ENCODE peak calls at places on chromosome 18, in five cellular contexts. One of them, this sample, is unnamed.

GRCh38 chr18:24227976-24228660 is 89.3 kb downstream of the CABYR start:
- DNase-seq in upper lobe of left lung: no peak
- DNase-seq in dorsolateral prefrontal cortex: no peak
- DNase-seq in epithelial cell of esophagus: peak
- DNase-seq in breast epithelium: no peak
- DNase-seq in this sample: no peak

GRCh38 chr18:34548973-34549294 is 161.2 kb upstream of the DTNA start:
- DNase-seq in upper lobe of left lung: no peak
- DNase-seq in dorsolateral prefrontal cortex: no peak
- DNase-seq in epithelial cell of esophagus: no peak
- DNase-seq in breast epithelium: no peak
- DNase-seq in this sample: no peak

GRCh38 chr18:74840492-74841167 is 243.0 kb downstream of the ZNF407 start:
- DNase-seq in upper lobe of left lung: no peak
- DNase-seq in dorsolateral prefrontal cortex: no peak
- DNase-seq in epithelial cell of esophagus: peak
- DNase-seq in breast epithelium: no peak
- DNase-seq in this sample: no peak

GRCh38 chr18:47758000-47758399 is 172.5 kb downstream of the SMAD2 start:
- DNase-seq in upper lobe of left lung: no peak
- DNase-seq in dorsolateral prefrontal cortex: no peak
- DNase-seq in epithelial cell of esophagus: peak
- DNase-seq in breast epithelium: no peak
- DNase-seq in this sample: no peak

GRCh38 chr18:13165636-13166423 is 52.7 kb upstream of the LDLRAD4 start:
- DNase-seq in upper lobe of left lung: no peak
- DNase-seq in dorsolateral prefrontal cortex: no peak
- DNase-seq in epithelial cell of esophagus: no peak
- DNase-seq in breast epithelium: no peak
- DNase-seq in this sample: no peak

GRCh38 chr18:70418551-70419311 is 129.9 kb downstream of the SOCS6 start:
- DNase-seq in upper lobe of left lung: no peak
- DNase-seq in dorsolateral prefrontal cortex: no peak
- DNase-seq in epithelial cell of esophagus: no peak
- DNase-seq in breast epithelium: no peak
- DNase-seq in this sample: no peak

GRCh38 chr18:63025251-63025710 is 294.3 kb downstream of the BCL2 start:
- DNase-seq in upper lobe of left lung: no peak
- DNase-seq in dorsolateral prefrontal cortex: no peak
- DNase-seq in epithelial cell of esophagus: peak
- DNase-seq in breast epithelium: peak
- DNase-seq in this sample: no peak

GRCh38 chr18:58669731-58670379 is 1.4 kb upstream of the MALT1 start:
- DNase-seq in upper lobe of left lung: peak
- DNase-seq in dorsolateral prefrontal cortex: no peak
- DNase-seq in epithelial cell of esophagus: peak
- DNase-seq in breast epithelium: no peak
- DNase-seq in this sample: no peak

GRCh38 chr18:44715245-44715644 is 34.6 kb downstream of the SETBP1 start:
- DNase-seq in upper lobe of left lung: no peak
- DNase-seq in dorsolateral prefrontal cortex: no peak
- DNase-seq in epithelial cell of esophagus: peak
- DNase-seq in breast epithelium: peak
- DNase-seq in this sample: no peak

DNA sequence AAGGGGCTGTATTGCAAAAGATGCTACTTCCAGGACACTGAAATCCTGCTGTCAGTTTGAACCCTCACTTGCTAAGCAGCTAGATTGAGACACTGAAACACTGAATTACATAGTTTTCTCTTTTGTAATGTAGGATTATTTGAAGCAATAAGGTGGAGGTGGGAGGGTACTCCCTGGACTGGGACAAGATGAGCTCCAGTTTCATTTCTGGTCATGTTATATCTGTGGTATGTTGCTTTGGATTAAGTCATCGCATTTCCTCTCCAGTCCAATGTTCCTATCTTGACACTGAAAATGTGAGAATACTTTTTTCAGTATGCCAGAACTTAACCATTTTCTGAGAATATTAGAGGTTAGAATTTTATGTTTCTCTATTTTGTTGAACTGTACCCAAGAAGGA is 426.2 kb upstream of the MEX3C start:
- DNase-seq in upper lobe of left lung: no peak
- DNase-seq in dorsolateral prefrontal cortex: no peak
- DNase-seq in epithelial cell of esophagus: peak
- DNase-seq in breast epithelium: no peak
- DNase-seq in this sample: no peak
- TF ChIP-seq CTCF in upper lobe of left lung: no peak
- TF ChIP-seq CTCF in dorsolateral prefrontal cortex: no peak
- TF ChIP-seq CTCF in epithelial cell of esophagus: no peak
- TF ChIP-seq CTCF in breast epithelium: no peak
- TF ChIP-seq CTCF in this sample: no peak

GRCh38 chr18:7940976-7941375 is 373.9 kb downstream of the PTPRM start:
- DNase-seq in upper lobe of left lung: no peak
- DNase-seq in dorsolateral prefrontal cortex: no peak
- DNase-seq in epithelial cell of esophagus: no peak
- DNase-seq in breast epithelium: no peak
- DNase-seq in this sample: no peak

GRCh38 chr18:7941533-7941932 is 374.4 kb downstream of the PTPRM start:
- DNase-seq in upper lobe of left lung: peak
- DNase-seq in dorsolateral prefrontal cortex: no peak
- DNase-seq in epithelial cell of esophagus: peak
- DNase-seq in breast epithelium: peak
- DNase-seq in this sample: no peak

GRCh38 chr18:7946724-7947377 is 379.7 kb downstream of the PTPRM start:
- DNase-seq in upper lobe of left lung: no peak
- DNase-seq in dorsolateral prefrontal cortex: peak
- DNase-seq in epithelial cell of esophagus: peak
- DNase-seq in breast epithelium: no peak
- DNase-seq in this sample: no peak

GRCh38 chr18:7950380-7951143 is 383.4 kb downstream of the PTPRM start:
- DNase-seq in upper lobe of left lung: no peak
- DNase-seq in dorsolateral prefrontal cortex: no peak
- DNase-seq in epithelial cell of esophagus: peak
- DNase-seq in breast epithelium: no peak
- DNase-seq in this sample: no peak

DNA sequence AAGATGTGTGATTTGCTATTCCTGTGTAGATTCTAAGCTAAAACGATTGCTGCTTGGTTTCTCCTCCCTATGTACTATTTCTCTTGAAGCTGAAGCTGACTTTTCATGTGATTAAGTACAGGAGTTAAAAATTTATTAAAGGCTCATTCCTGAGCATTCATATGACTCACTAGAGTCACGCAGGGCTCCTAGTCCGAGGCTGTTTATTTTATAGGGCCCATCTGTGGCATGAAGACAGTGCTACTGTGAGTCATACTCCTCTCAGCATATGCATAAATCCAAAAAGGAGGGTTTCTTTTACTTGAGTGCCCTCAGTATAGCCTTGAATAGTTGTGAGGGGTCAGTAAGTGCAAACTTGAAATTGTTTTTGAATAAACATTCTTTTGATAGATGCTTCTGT is 378.8 kb downstream of the PTPRM start:
- DNase-seq in upper lobe of left lung: no peak
- DNase-seq in dorsolateral prefrontal cortex: no peak
- DNase-seq in epithelial cell of esophagus: peak
- DNase-seq in breast epithelium: no peak
- DNase-seq in this sample: no peak
- H3K4me3 ChIP-seq in upper lobe of left lung: no peak
- H3K4me3 ChIP-seq in dorsolateral prefrontal cortex: no peak
- H3K4me3 ChIP-seq in epithelial cell of esophagus: no peak
- H3K4me3 ChIP-seq in breast epithelium: no peak
- H3K4me3 ChIP-seq in this sample: no peak

GRCh38 chr18:76468345-76469275 is 26.4 kb downstream of the ZNF516 start:
- DNase-seq in upper lobe of left lung: no peak
- DNase-seq in dorsolateral prefrontal cortex: no peak
- DNase-seq in epithelial cell of esophagus: no peak
- DNase-seq in breast epithelium: no peak
- DNase-seq in this sample: no peak
- TF ChIP-seq CTCF in upper lobe of left lung: no peak
- TF ChIP-seq CTCF in dorsolateral prefrontal cortex: no peak
- TF ChIP-seq CTCF in epithelial cell of esophagus: no peak
- TF ChIP-seq CTCF in breast epithelium: no peak
- TF ChIP-seq CTCF in this sample: no peak

GRCh38 chr18:42196651-42197050 is 241.6 kb downstream of the PIK3C3 start:
- DNase-seq in upper lobe of left lung: no peak
- DNase-seq in dorsolateral prefrontal cortex: no peak
- DNase-seq in epithelial cell of esophagus: no peak
- DNase-seq in breast epithelium: no peak
- DNase-seq in this sample: no peak

GRCh38 chr18:42190643-42191042 is 235.6 kb downstream of the PIK3C3 start:
- DNase-seq in upper lobe of left lung: no peak
- DNase-seq in dorsolateral prefrontal cortex: no peak
- DNase-seq in epithelial cell of esophagus: no peak
- DNase-seq in breast epithelium: no peak
- DNase-seq in this sample: no peak

GRCh38 chr18:42187611-42188378 is 232.8 kb downstream of the PIK3C3 start:
- DNase-seq in upper lobe of left lung: no peak
- DNase-seq in dorsolateral prefrontal cortex: no peak
- DNase-seq in epithelial cell of esophagus: peak
- DNase-seq in breast epithelium: no peak
- DNase-seq in this sample: no peak

GRCh38 chr18:42192251-42193248 is 237.5 kb downstream of the PIK3C3 start:
- DNase-seq in upper lobe of left lung: no peak
- DNase-seq in dorsolateral prefrontal cortex: no peak
- DNase-seq in epithelial cell of esophagus: peak
- DNase-seq in breast epithelium: no peak
- DNase-seq in this sample: no peak
- H3K4me3 ChIP-seq in upper lobe of left lung: no peak
- H3K4me3 ChIP-seq in dorsolateral prefrontal cortex: no peak
- H3K4me3 ChIP-seq in epithelial cell of esophagus: no peak
- H3K4me3 ChIP-seq in breast epithelium: no peak
- H3K4me3 ChIP-seq in this sample: no peak

DNA sequence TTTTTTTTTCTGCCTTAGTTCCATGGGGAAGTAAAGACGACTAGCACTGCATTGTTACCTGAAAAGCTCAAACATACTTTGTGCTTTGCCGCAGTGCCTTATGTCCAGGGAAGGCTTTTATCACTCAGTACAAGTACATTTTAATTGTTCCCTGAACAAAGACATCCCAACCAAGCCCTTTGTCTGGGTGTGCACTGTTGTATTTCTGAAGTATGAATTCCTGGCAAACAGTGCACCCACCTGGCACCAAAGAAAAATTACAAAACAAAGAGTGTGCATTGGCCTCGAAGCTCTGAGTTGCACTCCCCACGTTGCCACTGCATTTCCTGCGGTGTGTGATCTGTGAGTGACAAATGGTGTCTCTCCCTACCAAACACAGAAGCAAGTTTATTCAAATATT is 858.5 kb upstream of the PIK3C3 start:
- DNase-seq in upper lobe of left lung: no peak
- DNase-seq in dorsolateral prefrontal cortex: no peak
- DNase-seq in epithelial cell of esophagus: peak
- DNase-seq in breast epithelium: no peak
- DNase-seq in this sample: no peak
- TF ChIP-seq CTCF in upper lobe of left lung: no peak
- TF ChIP-seq CTCF in dorsolateral prefrontal cortex: no peak
- TF ChIP-seq CTCF in epithelial cell of esophagus: peak
- TF ChIP-seq CTCF in breast epithelium: no peak
- TF ChIP-seq CTCF in this sample: no peak

GRCh38 chr18:80095414-80095813 is 13.6 kb upstream of the ADNP2 start:
- DNase-seq in upper lobe of left lung: no peak
- DNase-seq in dorsolateral prefrontal cortex: no peak
- DNase-seq in epithelial cell of esophagus: no peak
- DNase-seq in breast epithelium: no peak
- DNase-seq in this sample: peak
- H3K4me3 ChIP-seq in upper lobe of left lung: no peak
- H3K4me3 ChIP-seq in dorsolateral prefrontal cortex: no peak
- H3K4me3 ChIP-seq in epithelial cell of esophagus: no peak
- H3K4me3 ChIP-seq in breast epithelium: no peak
- H3K4me3 ChIP-seq in this sample: no peak

DNA sequence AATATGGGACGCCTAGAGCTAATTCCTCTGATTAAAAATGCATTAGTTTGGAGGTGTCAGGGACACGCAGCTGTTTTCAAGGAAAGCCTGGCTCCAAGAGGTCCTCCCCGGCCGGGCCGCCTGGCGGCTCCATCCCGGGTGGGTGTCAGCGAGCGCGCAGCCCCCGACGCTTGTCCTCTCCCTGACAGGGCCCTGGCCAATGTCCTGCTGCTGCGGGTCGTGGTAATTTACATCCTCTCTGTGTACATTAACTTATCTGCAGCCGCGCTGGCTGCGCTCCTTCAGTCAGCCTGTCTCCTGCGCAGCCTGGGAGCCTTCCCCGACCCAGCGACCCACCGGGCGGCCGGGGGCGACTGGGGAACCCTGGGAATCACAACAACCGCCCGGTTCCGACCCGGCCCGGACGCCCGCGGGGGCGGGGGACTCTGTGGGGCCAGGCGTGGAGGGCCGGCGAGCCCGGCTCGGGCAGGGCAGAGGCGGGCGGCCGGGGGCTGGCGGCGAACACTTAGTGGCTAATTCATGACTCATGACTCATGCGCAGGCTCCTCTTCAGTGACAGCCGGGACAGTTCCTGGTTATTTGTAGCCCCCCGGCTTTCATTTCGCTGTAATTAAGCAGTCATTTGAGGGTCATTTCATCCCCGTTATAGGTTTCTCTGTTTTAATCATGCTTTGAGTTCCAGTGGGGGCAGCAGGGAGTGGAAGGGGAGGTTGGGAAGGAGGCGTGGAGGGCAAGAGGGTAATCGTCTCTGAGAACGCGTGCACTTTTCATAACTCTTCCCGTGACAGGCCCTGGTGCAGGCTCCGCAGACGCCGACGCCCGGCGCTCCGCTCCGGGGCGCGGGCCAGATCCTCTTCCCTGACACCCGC is 141.9 kb upstream of the CTAGE1 start:
- DNase-seq in upper lobe of left lung: peak
- DNase-seq in dorsolateral prefrontal cortex: peak
- DNase-seq in epithelial cell of esophagus: peak
- DNase-seq in breast epithelium: no peak
- DNase-seq in this sample: peak
- TF ChIP-seq CTCF in upper lobe of left lung: peak
- TF ChIP-seq CTCF in dorsolateral prefrontal cortex: no peak
- TF ChIP-seq CTCF in epithelial cell of esophagus: peak
- TF ChIP-seq CTCF in breast epithelium: peak
- TF ChIP-seq CTCF in this sample: no peak

GRCh38 chr18:55401275-55401620 is 186.7 kb downstream of the TCF4 start:
- DNase-seq in upper lobe of left lung: no peak
- DNase-seq in dorsolateral prefrontal cortex: no peak
- DNase-seq in epithelial cell of esophagus: no peak
- DNase-seq in breast epithelium: no peak
- DNase-seq in this sample: no peak
- H3K4me3 ChIP-seq in upper lobe of left lung: peak
- H3K4me3 ChIP-seq in dorsolateral prefrontal cortex: peak
- H3K4me3 ChIP-seq in epithelial cell of esophagus: no peak
- H3K4me3 ChIP-seq in breast epithelium: peak
- H3K4me3 ChIP-seq in this sample: no peak

This sample was measured in pancreas.